ENCODE peak calls at places on chromosomes 13 and 19, in seven cellular contexts. M is mammary epithelial cell, Y is lower lobe of right lung, Z is PC-9, F is RWPE2, P is thyroid gland, W is osteoblast. G is an unnamed sample. For H3K4me1 and H3K9me3, the result is how much of the 10 kb centered on the place peaks cover.

GRCh38 chr19:19710506-19710905 is 22.4 kb downstream of the ZNF14 start:
- DNase-seq in Z (no peak), F (no peak), P (no peak), W (no peak), M (no peak), Y (no peak), G (no peak)

GRCh38 chr13:44622259-44622658 is 46.1 kb upstream of the TSC22D1 start:
- DNase-seq in Z (no peak), W (peak), Y (no peak), P (no peak), M (no peak), F (no peak), G (no peak)

GRCh38 chr13:30739646-30740642 is 4.6 kb downstream of the ALOX5AP start:
- DNase-seq in Z (peak), Y (no peak), M (peak), P (no peak), W (peak), F (no peak), G (no peak)

GRCh38 chr13:43522788-43523187 is 264.0 kb downstream of the ENOX1 start:
- DNase-seq in M (no peak), F (no peak), P (no peak), Z (no peak), W (no peak), Y (no peak), G (no peak)

GRCh38 chr13:113670541-113670940 is 3.5 kb downstream of the GRK1 start:
- DNase-seq in F (no peak), W (peak), Y (peak), Z (no peak), M (no peak), P (no peak), G (no peak)

GRCh38 chr19:51002542-51003311 is 1.3 kb upstream of the KLK8 start:
- DNase-seq in Y (no peak), W (peak), Z (peak), M (peak), P (no peak), F (peak), G (no peak)

GRCh38 chr19:3809881-3810707 is 23.9 kb upstream of the MATK start:
- DNase-seq in W (peak), Y (no peak), M (no peak), Z (no peak), F (no peak), P (no peak), G (no peak)

GRCh38 chr19:13095934-13096890 is 6.4 kb downstream of the LYL1 start:
- DNase-seq in F (peak), Y (no peak), Z (no peak), P (no peak), W (peak), M (no peak), G (no peak)

GRCh38 chr13:33787051-33787591 is 30.8 kb upstream of the RFC3 start:
- DNase-seq in F (no peak), Z (no peak), W (peak), P (no peak), M (peak), Y (no peak), G (no peak)

GRCh38 chr19:2266183-2266993 is 10.2 kb upstream of the JSRP1 start:
- DNase-seq in Y (peak), P (peak), W (peak), M (peak), F (peak), Z (no peak), G (peak)

GRCh38 chr13:48210178-48210577 is 22.8 kb upstream of the ITM2B start:
- DNase-seq in Z (no peak), M (peak), Y (no peak), W (peak), P (no peak), F (no peak), G (no peak)

GRCh38 chr19:17282488-17283256 is 971 bp downstream of the ANKLE1 start:
- DNase-seq in Z (peak), W (peak), M (peak), F (peak), Y (peak), P (peak), G (no peak)

GRCh38 chr13:75480691-75481175 is 1.2 kb downstream of the TBC1D4 start:
- DNase-seq in W (peak), M (peak), F (peak), Y (peak), P (peak), Z (peak), G (no peak)

GRCh38 chr19:42420055-42420544 is 7.1 kb downstream of the LIPE start:
- DNase-seq in P (no peak), Z (no peak), W (peak), Y (peak), M (peak), F (peak), G (no peak)

GRCh38 chr13:110116072-110116487 is 190.9 kb downstream of the COL4A1 start:
- DNase-seq in Y (peak), F (peak), P (peak), Z (no peak), M (no peak), W (peak), G (no peak)

GRCh38 chr19:29259867-29260281 is 46.9 kb upstream of the UQCRFS1 start:
- DNase-seq in Y (no peak), M (no peak), W (no peak), Z (no peak), F (no peak), P (no peak), G (no peak)

GRCh38 chr13:110005563-110005962 is 219.2 kb upstream of the IRS2 start:
- DNase-seq in M (peak), Z (no peak), F (no peak), W (no peak), Y (no peak), P (no peak), G (no peak)

GRCh38 chr13:50200988-50201387 is 185.7 kb downstream of the KCNRG start:
- DNase-seq in F (no peak), P (peak), Z (no peak), W (peak), Y (no peak), M (no peak), G (no peak)

GRCh38 chr19:49816616-49817015 is 1.5 kb upstream of the MED25 start:
- DNase-seq in Y (peak), P (no peak), Z (no peak), M (no peak), F (no peak), W (no peak), G (no peak)

GRCh38 chr13:46567671-46568070 is 14.7 kb downstream of the LRCH1 start:
- DNase-seq in P (no peak), Z (no peak), M (no peak), F (no peak), Y (no peak), W (no peak), G (no peak)
- H3K4me1 ChIP-seq in P (under half), Z (under half), M (under half), F (under half), Y (under half), W (under half), G (under half)

GRCh38 chr13:19150712-19151228 is 30.9 kb downstream of the TUBA3C start:
- DNase-seq in Z (no peak), F (no peak), P (no peak), W (no peak), Y (no peak), M (no peak), G (no peak)

GRCh38 chr13:19150226-19150625 is 31.4 kb downstream of the TUBA3C start:
- DNase-seq in W (no peak), F (no peak), Z (no peak), P (no peak), M (no peak), Y (no peak), G (no peak)

GRCh38 chr13:19151581-19152263 is 29.9 kb downstream of the TUBA3C start:
- DNase-seq in W (peak), P (no peak), Z (no peak), F (no peak), Y (no peak), M (no peak), G (no peak)

GRCh38 chr13:19153782-19154450 is 27.7 kb downstream of the TUBA3C start:
- DNase-seq in Z (no peak), F (no peak), P (no peak), W (no peak), Y (no peak), M (no peak), G (no peak)

GRCh38 chr13:19152403-19152802 is 29.2 kb downstream of the TUBA3C start:
- DNase-seq in F (no peak), W (no peak), M (no peak), P (no peak), Y (no peak), Z (no peak), G (no peak)
- H3K9me3 ChIP-seq in F (under half), W (under half), M (half or more), P (under half), Y (under half), Z (under half), G (under half)

GRCh38 chr19:5628470-5628869 is 5.6 kb downstream of the SAFB start:
- DNase-seq in F (no peak), M (no peak), Y (no peak), Z (no peak), P (no peak), W (no peak), G (no peak)
- H3K4me1 ChIP-seq in F (under half), M (under half), Y (half or more), Z (under half), P (under half), W (half or more), G (half or more)

GRCh38 chr19:56562766-56563165 is 4.5 kb upstream of the ZNF470 start:
- DNase-seq in F (no peak), M (no peak), P (no peak), Y (no peak), Z (no peak), W (no peak), G (no peak)
- H3K9me3 ChIP-seq in F (under half), M (under half), P (under half), Y (half or more), Z (under half), W (under half), G (half or more)

GRCh38 chr19:1239420-1239795 is 1.6 kb upstream of the CBARP start:
- DNase-seq in W (no peak), P (no peak), Z (no peak), Y (no peak), F (no peak), M (no peak), G (no peak)
- H3K4me1 ChIP-seq in W (under half), P (under half), Z (under half), Y (under half), F (under half), M (under half), G (half or more)

DNA sequence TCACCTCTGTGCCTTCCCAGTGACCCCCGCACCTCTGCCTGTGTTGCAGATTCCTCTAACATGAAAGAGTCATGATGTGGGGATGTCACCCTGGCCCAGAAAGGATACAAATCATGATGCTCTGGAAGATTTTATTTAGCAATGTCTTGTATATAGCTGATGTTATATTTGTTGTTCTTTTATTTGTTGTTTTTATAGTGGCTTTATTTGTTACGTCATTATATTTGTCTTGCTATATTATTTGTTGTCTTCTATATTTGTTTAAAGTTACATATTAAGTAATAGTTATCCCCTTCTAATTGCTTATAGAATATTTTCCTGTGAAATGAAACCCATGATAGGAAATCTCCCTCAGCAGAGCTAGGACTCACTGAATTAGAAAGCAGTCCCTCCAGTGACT is 1149.2 kb downstream of the UQCRFS1 start:
- DNase-seq in Z (no peak), P (no peak), Y (no peak), F (no peak), W (no peak), M (no peak), G (no peak)
- H3K9me3 ChIP-seq in Z (under half), P (under half), Y (under half), F (under half), W (under half), M (under half), G (under half)

G was measured in thoracic aorta.